ENCODE peak calls at places on chromosomes 6 and 20, in ten cellular contexts. M is kidney tubule cell; X is stimulated activated CD4-positive, alpha-beta T cell treated with anti-CD3 and anti-CD28 coated beads, Interleukin-1b, Interleukin-23, amount 100 ng/mL, for 24 hours; G is amygdala; L is pulmonary artery endothelial cell; A is kidney; J is naive thymus-derived CD4-positive, alpha-beta T cell; C is stimulated activated naive B cell treated with anti-CD40 and anti-IgM and Interleukin-4, amounts not matched to agents 10 μg/mL and 1 μg/mL and 100 μg/mL, for 72 hours; Q is GM19239; W is RWPE1. K is an unnamed sample.
A peak's percentile ranks its signal among the peaks of the same experiment; 100 is the strongest.

GRCh38 chr6:144278659-144279314 is 6.3 kb upstream of the UTRN start:
- DNase-seq in X (no peak), G (no peak), L (no peak), J (no peak), W (peak; percentile 50), A (no peak), Q (no peak), M (no peak), C (no peak), K (no peak)

GRCh38 chr6:139608872-139609271 is 234.4 kb upstream of the CITED2 start:
- DNase-seq in L (no peak), X (no peak), M (no peak), Q (no peak), C (no peak), G (no peak), J (no peak), W (no peak), A (no peak), K (no peak)

GRCh38 chr6:112183271-112183671 is 71.1 kb downstream of the LAMA4 start:
- DNase-seq in A (no peak), L (no peak), X (no peak), C (no peak), G (no peak), W (no peak), J (no peak), Q (no peak), M (no peak), K (no peak)

GRCh38 chr6:123855493-123855892 is 51.8 kb downstream of the NKAIN2 start:
- DNase-seq in G (no peak), L (no peak), J (no peak), M (no peak), X (no peak), W (no peak), A (no peak), Q (no peak), C (no peak), K (no peak)

GRCh38 chr20:23318347-23318746 is 32.2 kb upstream of the NXT1 start:
- DNase-seq in C (no peak), M (no peak), A (no peak), J (no peak), X (no peak), Q (no peak), W (no peak), G (no peak), L (no peak), K (no peak)

GRCh38 chr6:131787955-131788712 is 19.7 kb upstream of the ENPP1 start:
- DNase-seq in C (no peak), A (no peak), L (no peak), W (no peak), X (no peak), J (no peak), M (no peak), G (no peak), Q (no peak), K (no peak)

GRCh38 chr6:26124550-26125014 is 37.4 kb downstream of the HFE start:
- DNase-seq in M (no peak), A (no peak), C (no peak), X (no peak), L (no peak), W (no peak), J (peak; percentile 59), Q (no peak), G (no peak), K (no peak)

GRCh38 chr6:116221067-116221466 is 32.8 kb downstream of the TSPYL4 start:
- DNase-seq in M (no peak), A (no peak), J (no peak), X (no peak), G (no peak), C (no peak), L (no peak), Q (no peak), W (no peak), K (no peak)

GRCh38 chr20:542777-543368 is 717 bp downstream of the CSNK2A1 start:
- DNase-seq in C (peak; percentile 4), Q (peak; percentile 26), W (peak; percentile 48), L (no peak), G (no peak), X (peak; percentile 8), M (peak; percentile 38), J (no peak), A (peak; percentile 84), K (no peak)